ENCODE peak calls at places on chromosomes 3 and 15, in ten cellular contexts. F, T, E, I, M, P, U, H, B and W are unnamed samples. For H3K36me3, the result is how much of the 10 kb centered on the place peaks cover.

GRCh38 chr15:25177955-25178801 is 223.4 kb downstream of the SNRPN start:
- DNase-seq in F (peak), T (no peak), E (no peak), I (peak), M (peak), P (peak), U (no peak), H (no peak), B (peak), W (peak)

GRCh38 chr15:50753463-50753862 is 12.0 kb downstream of the SPPL2A start:
- DNase-seq in F (no peak), T (no peak), E (no peak), I (no peak), M (no peak), P (no peak), U (no peak), H (no peak), B (no peak), W (no peak)

GRCh38 chr3:44909063-44909462 is 34.7 kb downstream of the TGM4 start:
- DNase-seq in F (no peak), T (no peak), E (no peak), I (no peak), M (no peak), P (no peak), U (no peak), H (no peak), B (no peak), W (no peak)

GRCh38 chr3:7309707-7310106 is 448.8 kb downstream of the GRM7 start:
- DNase-seq in F (no peak), T (no peak), E (peak), I (peak), M (no peak), P (no peak), U (no peak), H (no peak), B (peak), W (no peak)

GRCh38 chr3:78847603-78848002 is 920.2 kb downstream of the ROBO1 start:
- DNase-seq in F (no peak), T (no peak), E (no peak), I (no peak), M (no peak), P (no peak), U (no peak), H (no peak), B (no peak), W (no peak)

GRCh38 chr3:64224826-64225606 is at the start of gene PRICKLE2:
- DNase-seq in F (no peak), T (no peak), E (peak), I (peak), M (peak), P (peak), U (peak), H (no peak), B (no peak), W (peak)

GRCh38 chr3:132405188-132405587 is 12.1 kb upstream of the DNAJC13 start:
- DNase-seq in F (no peak), T (no peak), E (no peak), I (no peak), M (no peak), P (no peak), U (no peak), H (no peak), B (no peak), W (no peak)

GRCh38 chr3:46660003-46660402 is 33.5 kb downstream of the ALS2CL start:
- DNase-seq in F (no peak), T (no peak), E (no peak), I (no peak), M (no peak), P (no peak), U (no peak), H (no peak), B (no peak), W (no peak)

GRCh38 chr3:117628896-117629295 is 919.3 kb downstream of the TUSC7 start:
- DNase-seq in F (no peak), T (no peak), E (no peak), I (no peak), M (peak), P (no peak), U (no peak), H (no peak), B (no peak), W (no peak)

GRCh38 chr15:101137312-101137940 is 114.4 kb downstream of the CHSY1 start:
- DNase-seq in F (no peak), T (no peak), E (no peak), I (no peak), M (no peak), P (no peak), U (no peak), H (peak), B (no peak), W (peak)

GRCh38 chr3:111585214-111585613 is 9.9 kb downstream of the ZBED2 start:
- DNase-seq in F (no peak), T (peak), E (no peak), I (no peak), M (no peak), P (no peak), U (no peak), H (no peak), B (no peak), W (no peak)
- H3K36me3 ChIP-seq in F (under half), T (under half), E (under half), I (under half), M (under half), P (under half), U (under half), H (under half), B (under half), W (under half)

GRCh38 chr3:41200669-41201021 is 1.3 kb downstream of the CTNNB1 start:
- DNase-seq in F (no peak), T (no peak), E (no peak), I (no peak), M (no peak), P (no peak), U (no peak), H (no peak), B (peak), W (no peak)

GRCh38 chr3:41204369-41204768 is 5.1 kb downstream of the CTNNB1 start:
- DNase-seq in F (no peak), T (no peak), E (no peak), I (no peak), M (no peak), P (no peak), U (no peak), H (no peak), B (no peak), W (no peak)

GRCh38 chr3:41202075-41202833 is 2.9 kb downstream of the CTNNB1 start:
- DNase-seq in F (no peak), T (no peak), E (no peak), I (no peak), M (no peak), P (no peak), U (no peak), H (no peak), B (no peak), W (no peak)

GRCh38 chr3:41205591-41205990 is 6.3 kb downstream of the CTNNB1 start:
- DNase-seq in F (no peak), T (no peak), E (no peak), I (no peak), M (no peak), P (no peak), U (no peak), H (no peak), B (no peak), W (no peak)

DNA sequence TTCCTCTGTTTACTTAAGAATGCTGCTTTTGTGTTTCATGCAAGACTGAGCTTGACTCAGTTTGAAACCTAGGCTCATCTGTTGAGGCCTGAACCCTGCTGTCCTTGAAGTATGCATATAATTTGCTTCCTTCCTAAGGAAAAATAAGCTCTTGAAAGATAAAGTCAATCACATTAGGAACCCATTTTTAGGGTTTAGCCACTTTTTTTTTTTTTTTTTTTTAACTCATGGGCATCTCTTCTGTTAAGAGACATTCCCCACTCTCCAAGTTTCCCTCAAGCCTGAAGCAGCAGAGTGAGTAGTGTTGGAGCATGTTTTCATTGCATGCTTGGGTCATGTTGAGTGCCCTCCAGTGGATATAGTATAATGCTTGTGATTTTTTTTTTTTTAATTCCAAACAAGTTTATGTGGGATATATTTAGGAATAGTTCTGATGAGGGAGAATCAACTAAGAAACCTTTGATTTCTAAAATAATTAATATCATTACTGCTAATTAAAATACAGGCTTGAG is 3.6 kb downstream of the CTNNB1 start:
- DNase-seq in F (no peak), T (no peak), E (peak), I (no peak), M (no peak), P (no peak), U (no peak), H (no peak), B (no peak), W (no peak)
- TF ChIP-seq POLR2AphosphoS5 in F (no peak), T (no peak), E (no peak), I (no peak), M (peak), P (no peak), U (no peak), H (no peak), B (peak), W (no peak)

DNA sequence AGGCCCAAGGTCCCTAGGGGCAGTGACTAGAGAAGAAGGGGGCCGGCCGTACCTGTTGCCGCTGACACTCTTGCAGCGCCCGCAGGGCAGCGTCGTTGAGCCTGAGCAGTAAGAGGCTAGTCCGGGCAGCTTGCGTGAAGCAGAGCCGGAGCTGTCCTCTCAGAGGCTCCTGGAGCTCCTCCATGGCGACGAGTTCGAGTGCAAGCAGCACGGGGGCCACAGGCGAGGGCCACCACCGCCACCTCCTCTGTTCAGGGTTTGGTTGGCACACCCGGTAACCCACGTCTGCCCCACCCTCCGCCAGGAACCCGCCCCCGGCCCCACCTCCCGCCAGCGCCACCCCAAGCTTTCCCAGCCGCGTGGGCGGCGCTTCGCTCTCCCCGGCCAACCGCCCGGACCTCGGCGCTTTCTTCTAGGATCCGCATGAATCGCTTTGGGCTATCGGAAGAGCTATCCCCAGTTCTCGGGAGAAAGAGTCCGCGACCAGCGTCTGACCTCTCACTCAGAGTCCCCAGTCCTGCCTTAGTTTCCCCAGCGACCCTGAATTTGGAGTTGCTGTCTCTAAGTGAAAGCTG is at the start of gene ELL3:
- DNase-seq in F (no peak), T (peak), E (peak), I (peak), M (peak), P (peak), U (no peak), H (peak), B (peak), W (peak)
- H3K36me3 ChIP-seq in F (under half), T (under half), E (under half), I (under half), M (under half), P (under half), U (under half), H (under half), B (under half), W (under half)

GRCh38 chr3:183098538-183099025 is 714 bp downstream of the MCCC1 start:
- DNase-seq in F (no peak), T (no peak), E (no peak), I (no peak), M (no peak), P (no peak), U (no peak), H (no peak), B (no peak), W (no peak)

GRCh38 chr3:183094711-183095110 is 4.6 kb downstream of the MCCC1 start:
- DNase-seq in F (no peak), T (no peak), E (no peak), I (no peak), M (no peak), P (no peak), U (no peak), H (no peak), B (peak), W (no peak)

GRCh38 chr3:183100376-183100775 is 1.1 kb upstream of the MCCC1 start:
- DNase-seq in F (no peak), T (no peak), E (no peak), I (no peak), M (no peak), P (no peak), U (no peak), H (no peak), B (no peak), W (no peak)

GRCh38 chr3:183099838-183100204 is 525 bp upstream of the MCCC1 start:
- DNase-seq in F (no peak), T (no peak), E (no peak), I (no peak), M (no peak), P (no peak), U (no peak), H (no peak), B (no peak), W (no peak)

DNA sequence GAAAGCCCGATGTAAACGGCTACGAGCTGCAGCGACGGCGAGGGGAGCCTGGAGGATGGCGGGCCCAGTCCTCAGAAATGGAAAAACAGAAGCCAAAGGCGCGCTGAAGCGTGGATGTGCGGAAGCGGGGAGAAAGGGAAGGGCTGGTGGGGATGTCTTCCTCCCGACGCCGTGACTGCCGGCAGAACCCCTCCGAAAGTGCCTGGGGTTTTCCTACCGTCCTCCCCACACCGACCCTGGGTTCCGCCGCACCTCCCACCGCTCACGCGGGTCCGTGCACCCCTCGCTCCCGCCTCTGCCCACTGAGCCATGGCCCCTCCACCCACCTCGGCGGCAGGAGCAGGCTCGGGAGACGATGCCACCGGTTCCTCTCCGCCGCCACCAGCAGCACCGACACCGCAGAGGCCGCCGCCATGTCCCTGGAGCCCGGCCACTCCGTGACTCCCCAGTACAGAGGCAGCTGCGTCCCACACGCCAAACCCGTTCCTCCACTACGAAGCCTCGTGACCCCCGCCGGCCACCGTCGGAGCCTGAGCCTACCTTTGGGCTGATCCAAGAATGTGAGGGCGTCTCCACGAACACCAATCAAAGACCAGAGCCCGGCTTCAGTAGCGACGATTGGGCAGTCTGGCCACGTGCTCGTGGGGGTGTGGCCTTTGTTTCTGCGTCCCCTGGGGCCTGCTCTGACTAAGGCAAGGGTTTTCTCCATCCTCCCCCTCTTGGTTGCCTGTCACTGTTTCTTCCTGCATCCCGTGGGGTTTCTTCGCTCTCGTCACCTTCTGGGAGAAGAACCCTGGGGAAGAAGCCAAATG is at the start of gene MCCC1:
- DNase-seq in F (peak), T (peak), E (peak), I (peak), M (peak), P (peak), U (peak), H (peak), B (peak), W (peak)
- TF ChIP-seq POLR2AphosphoS5 in F (peak), T (peak), E (peak), I (peak), M (peak), P (peak), U (peak), H (peak), B (peak), W (peak)

GRCh38 chr15:74857082-74857655 is 14.2 kb upstream of the ULK3 start:
- DNase-seq in F (no peak), T (no peak), E (no peak), I (no peak), M (peak), P (no peak), U (peak), H (no peak), B (no peak), W (no peak)

GRCh38 chr15:74856537-74856936 is 13.6 kb upstream of the ULK3 start:
- DNase-seq in F (no peak), T (no peak), E (no peak), I (no peak), M (no peak), P (no peak), U (no peak), H (no peak), B (no peak), W (no peak)

GRCh38 chr15:74851960-74852359 is 9.0 kb upstream of the ULK3 start:
- DNase-seq in F (no peak), T (no peak), E (no peak), I (no peak), M (no peak), P (no peak), U (no peak), H (no peak), B (no peak), W (no peak)

GRCh38 chr15:74855857-74856256 is 12.9 kb upstream of the ULK3 start:
- DNase-seq in F (no peak), T (no peak), E (no peak), I (no peak), M (no peak), P (no peak), U (no peak), H (no peak), B (no peak), W (no peak)

DNA sequence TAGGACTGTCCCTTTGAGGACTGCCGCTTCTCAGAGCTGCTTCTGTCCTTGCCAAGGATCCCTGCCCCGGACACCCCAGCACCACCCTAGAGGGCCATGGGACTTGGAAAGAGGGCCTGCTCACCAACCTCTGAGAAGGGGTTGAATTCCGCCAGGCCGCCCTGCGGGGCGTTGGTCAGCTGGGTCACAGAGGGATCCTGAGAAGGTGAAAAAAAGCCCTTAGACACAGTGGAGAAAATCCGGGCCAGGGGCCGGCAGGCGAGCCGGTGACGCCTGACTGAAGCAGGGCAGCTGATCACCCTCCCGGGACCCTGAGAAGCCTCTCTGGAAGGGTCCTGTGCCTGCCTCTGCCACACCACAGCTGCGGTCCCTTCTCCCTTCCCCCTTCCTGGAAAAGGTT is 11.5 kb upstream of the ULK3 start:
- DNase-seq in F (no peak), T (no peak), E (no peak), I (no peak), M (no peak), P (no peak), U (no peak), H (no peak), B (no peak), W (no peak)
- H3K36me3 ChIP-seq in F (under half), T (under half), E (under half), I (under half), M (half or more), P (under half), U (under half), H (half or more), B (under half), W (half or more)

DNA sequence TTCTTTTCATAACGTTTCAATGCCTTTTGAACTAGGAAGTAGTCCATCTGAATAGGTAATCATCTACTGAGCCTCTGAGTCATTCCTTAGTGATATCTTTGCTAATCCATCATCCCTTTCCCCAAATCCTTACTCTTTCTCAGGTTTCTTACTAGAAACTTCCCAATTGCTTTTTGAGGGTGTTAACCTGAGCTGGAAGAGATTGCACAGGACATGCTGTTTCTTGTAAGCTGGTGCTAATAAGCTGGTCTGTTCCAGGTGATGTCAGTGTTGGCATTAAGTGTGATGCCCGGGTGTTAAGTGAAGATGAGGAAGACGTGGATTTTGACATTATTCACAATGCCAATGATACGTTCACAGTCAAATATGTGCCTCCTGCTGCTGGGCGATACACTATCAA is 101.0 kb downstream of the DNASE1L3 start:
- DNase-seq in F (no peak), T (no peak), E (no peak), I (no peak), M (no peak), P (no peak), U (no peak), H (no peak), B (no peak), W (no peak)
- TF ChIP-seq POLR2AphosphoS5 in F (no peak), T (no peak), E (no peak), I (no peak), M (no peak), P (no peak), U (no peak), H (no peak), B (no peak), W (no peak)